ENCODE peak calls at places on chromosomes 12 and 14, in five cellular contexts. S is GM23248, C is Karpas-422, N is GM23338, H is HCT116. W is an unnamed sample.

GRCh38 chr12:104866286-104866685 is 91.8 kb downstream of the SLC41A2 start:
- DNase-seq in C (no peak), H (no peak), N (no peak), S (peak; percentile 70), W (no peak)

GRCh38 chr12:55686366-55687010 is 21.2 kb downstream of the ITGA7 start:
- DNase-seq in S (peak; percentile 34), H (no peak), C (no peak), N (no peak), W (no peak)

GRCh38 chr12:85573635-85574214 is 262.5 kb downstream of the RASSF9 start:
- DNase-seq in N (no peak), C (no peak), S (no peak), H (no peak), W (no peak)

GRCh38 chr12:33455096-33455495 is 15.5 kb upstream of the SYT10 start:
- DNase-seq in S (no peak), H (no peak), C (no peak), N (no peak), W (no peak)

GRCh38 chr12:76545486-76545885 is 14.1 kb downstream of the OSBPL8 start:
- DNase-seq in N (no peak), C (no peak), S (no peak), H (no peak), W (no peak)

GRCh38 chr14:71684323-71684722 is 247.9 kb upstream of the RGS6 start:
- DNase-seq in H (no peak), C (no peak), S (no peak), N (no peak), W (no peak)

GRCh38 chr12:56998316-56998715 is 8.0 kb downstream of the ZBTB39 start:
- DNase-seq in N (no peak), S (no peak), H (no peak), C (no peak), W (no peak)

GRCh38 chr12:114480309-114481199 is 74.6 kb upstream of the TBX5 start:
- DNase-seq in C (no peak), S (peak; percentile 68), N (peak; percentile 43), H (no peak), W (no peak)

GRCh38 chr12:26748741-26749431 is 84.1 kb downstream of the ITPR2 start:
- DNase-seq in H (no peak), N (no peak), C (peak; percentile 58), S (peak; percentile 40), W (no peak)

GRCh38 chr12:44847888-44848770 is 28.0 kb downstream of the NELL2 start:
- DNase-seq in C (peak; percentile 64), N (no peak), S (no peak), H (no peak), W (no peak)

GRCh38 chr14:71236430-71236829 is 329.2 kb downstream of the PCNX1 start:
- DNase-seq in C (no peak), S (no peak), N (no peak), H (no peak), W (peak; percentile 71)

GRCh38 chr12:22477166-22477893 is 67.0 kb downstream of the C2CD5 start:
- DNase-seq in S (peak; percentile 83), N (no peak), H (no peak), C (no peak), W (no peak)

GRCh38 chr14:103905861-103906456 is 22.3 kb upstream of the TDRD9 start:
- DNase-seq in H (no peak), C (no peak), N (peak; percentile 68), S (peak; percentile 27), W (peak; percentile 53)

GRCh38 chr12:69988601-69989194 is 163.7 kb downstream of the MYRFL start:
- DNase-seq in N (no peak), C (no peak), H (no peak), S (peak; percentile 66), W (no peak)

GRCh38 chr14:29320261-29320660 is 553.7 kb downstream of the FOXG1 start:
- DNase-seq in S (peak; percentile 6), H (no peak), N (no peak), C (no peak), W (no peak)

GRCh38 chr14:99581960-99582359 is 22.0 kb downstream of the CCDC85C start:
- DNase-seq in C (no peak), N (no peak), S (no peak), H (no peak), W (no peak)
- H3K9me2 ChIP-seq in C (no peaks in the 10 kb centered on the region), N (no peaks in the 10 kb centered on the region), S (no peaks in the 10 kb centered on the region), H (no peaks in the 10 kb centered on the region), W (no peaks in the 10 kb centered on the region)

GRCh38 chr14:54556535-54556934 is 10.4 kb upstream of the SAMD4A start:
- DNase-seq in C (no peak), N (peak; percentile 32), S (no peak), H (no peak), W (no peak)
- H3K9me2 ChIP-seq in C (no peaks in the 10 kb centered on the region), N (no peaks in the 10 kb centered on the region), S (no peaks in the 10 kb centered on the region), H (no peaks in the 10 kb centered on the region), W (no peaks in the 10 kb centered on the region)

GRCh38 chr12:49912345-49912744 is 8.6 kb upstream of the FAIM2 start:
- DNase-seq in N (no peak), H (no peak), S (no peak), C (no peak), W (no peak)

GRCh38 chr12:49909826-49910225 is 6.1 kb upstream of the FAIM2 start:
- DNase-seq in S (no peak), H (peak; percentile 48), N (peak; percentile 53), C (no peak), W (no peak)

GRCh38 chr12:49909328-49909727 is 5.6 kb upstream of the FAIM2 start:
- DNase-seq in N (no peak), S (no peak), C (no peak), H (no peak), W (no peak)

GRCh38 chr12:49911213-49911605 is 7.5 kb upstream of the FAIM2 start:
- DNase-seq in C (no peak), S (no peak), N (no peak), H (no peak), W (no peak)

DNA sequence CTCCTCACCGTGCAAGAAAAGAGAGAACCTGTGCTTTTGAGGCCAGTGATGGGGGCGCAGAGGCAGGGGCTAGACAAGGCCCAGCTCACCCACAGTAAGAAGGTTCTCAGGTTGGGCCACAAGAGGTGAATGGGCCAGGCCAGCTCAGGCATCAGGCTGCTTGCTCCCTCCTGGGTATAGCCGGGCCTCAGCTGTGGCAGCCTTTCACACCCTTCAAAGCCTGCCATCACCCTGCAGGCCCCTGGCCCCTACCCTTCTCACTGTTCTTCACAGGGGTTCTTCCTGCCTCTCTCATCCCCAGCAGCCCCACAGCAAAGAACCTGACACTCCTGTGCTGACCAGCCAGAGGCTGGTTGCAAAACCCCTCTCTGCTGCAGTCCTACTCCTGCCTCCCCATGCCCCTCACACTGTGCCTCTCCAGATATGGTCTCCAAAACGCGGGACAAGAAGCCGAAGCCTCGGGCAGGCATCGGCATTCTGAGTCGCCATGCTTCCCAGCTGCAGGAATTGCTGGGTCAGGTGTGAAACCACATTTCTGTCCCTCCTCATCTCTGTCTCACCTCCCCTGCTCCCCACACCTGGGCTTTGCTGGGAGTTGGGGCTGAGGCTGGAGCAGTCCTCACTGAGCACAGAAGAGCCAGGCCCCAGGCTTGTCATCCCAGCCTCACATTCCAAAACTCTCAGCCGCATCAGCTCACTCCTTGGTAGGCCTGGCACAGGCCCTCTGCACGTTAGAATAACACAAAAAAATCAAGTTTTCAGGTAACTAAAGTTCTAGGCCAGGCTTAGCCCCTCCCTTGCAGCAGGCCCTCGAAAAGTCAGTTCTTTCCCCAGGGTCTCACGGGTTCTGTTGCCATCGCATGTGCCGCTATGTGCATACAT is 6.9 kb upstream of the FAIM2 start:
- DNase-seq in H (no peak), N (no peak), C (no peak), S (no peak), W (no peak)
- H3K9me2 ChIP-seq in H (no peaks in the 10 kb centered on the region), N (no peaks in the 10 kb centered on the region), C (no peaks in the 10 kb centered on the region), S (no peaks in the 10 kb centered on the region), W (no peaks in the 10 kb centered on the region)

GRCh38 chr12:109951136-109951535 is 45.0 kb downstream of the GIT2 start:
- DNase-seq in S (peak; percentile 91), N (no peak), C (no peak), H (peak; percentile 31), W (no peak)
- H3K9me2 ChIP-seq in S (no peaks in the 10 kb centered on the region), N (no peaks in the 10 kb centered on the region), C (no peaks in the 10 kb centered on the region), H (no peaks in the 10 kb centered on the region), W (no peaks in the 10 kb centered on the region)

DNA sequence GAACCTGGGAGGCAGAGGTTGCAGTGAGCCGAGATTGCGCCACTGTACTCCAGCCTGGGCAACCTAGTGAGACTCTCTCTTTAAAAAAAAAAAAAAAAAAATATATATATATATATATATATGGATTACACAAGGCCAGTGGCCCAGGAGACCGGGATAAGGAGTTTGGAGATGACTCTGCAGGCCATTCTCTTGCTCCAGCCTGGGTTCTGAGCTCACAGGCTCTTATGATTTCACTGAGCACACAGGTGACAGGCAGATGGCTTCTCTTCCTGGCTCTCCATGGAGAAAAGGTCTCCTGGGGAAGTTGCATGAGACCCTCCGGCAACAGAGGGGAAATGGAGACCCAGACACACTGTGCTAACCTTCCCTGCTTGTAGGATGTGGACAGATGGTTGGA is 98.7 kb upstream of the VASH1 start:
- DNase-seq in S (no peak), H (no peak), N (no peak), C (no peak), W (no peak)
- H3K9me2 ChIP-seq in S (no peaks in the 10 kb centered on the region), H (no peaks in the 10 kb centered on the region), N (no peaks in the 10 kb centered on the region), C (no peaks in the 10 kb centered on the region), W (no peaks in the 10 kb centered on the region)

GRCh38 chr14:49857427-49858003 is 4.9 kb upstream of the NEMF start:
- DNase-seq in N (no peak), S (no peak), C (peak; percentile 71), H (no peak), W (no peak)
- H3K9me2 ChIP-seq in N (no peaks in the 10 kb centered on the region), S (no peaks in the 10 kb centered on the region), C (no peaks in the 10 kb centered on the region), H (no peaks in the 10 kb centered on the region), W (no peaks in the 10 kb centered on the region)

GRCh38 chr14:64754685-64755084 is 50.5 kb downstream of the PLEKHG3 start:
- DNase-seq in C (no peak), N (no peak), H (no peak), S (no peak), W (no peak)
- H3K9me2 ChIP-seq in C (no peaks in the 10 kb centered on the region), N (no peaks in the 10 kb centered on the region), H (no peaks in the 10 kb centered on the region), S (no peaks in the 10 kb centered on the region), W (no peaks in the 10 kb centered on the region)

DNA sequence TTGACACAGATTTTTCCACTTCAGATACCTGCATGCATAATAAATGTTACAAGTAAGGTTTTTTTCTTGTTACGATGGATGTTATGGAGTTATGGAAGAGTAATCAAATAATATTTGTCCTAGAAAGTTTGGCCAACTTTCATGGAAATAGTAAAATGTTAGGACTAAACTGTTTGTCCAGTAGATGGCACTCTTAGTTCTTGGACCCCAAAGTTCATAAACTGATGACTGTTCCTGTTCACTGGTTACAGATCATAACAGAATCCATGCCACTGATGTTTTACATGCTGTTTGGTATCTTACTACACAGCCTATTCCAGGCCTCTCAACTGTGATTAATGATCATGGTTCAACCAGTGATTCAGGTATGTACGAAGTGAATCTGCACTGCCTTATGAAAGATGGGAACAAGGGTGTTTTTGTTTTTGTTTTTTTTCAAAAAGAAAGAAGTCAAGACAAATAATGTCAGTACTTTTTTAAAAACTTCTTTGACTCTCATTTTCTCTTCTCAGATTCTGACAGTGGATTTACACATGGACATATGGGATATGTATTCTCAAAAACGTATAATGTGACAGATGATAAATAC is 48.8 kb upstream of the SLCO1C1 start:
- DNase-seq in C (peak; percentile 68), N (peak; percentile 45), S (peak; percentile 73), H (peak; percentile 53), W (peak; percentile 39)
- H3K9me2 ChIP-seq in C (no peaks in the 10 kb centered on the region), N (no peaks in the 10 kb centered on the region), S (no peaks in the 10 kb centered on the region), H (no peaks in the 10 kb centered on the region), W (no peaks in the 10 kb centered on the region)

W was measured in SK-N-SH.